ENCODE peak calls at places on chromosomes 3 and 15, in nine cellular contexts. Q is CD8-positive, alpha-beta T cell; I is choroid plexus epithelial cell; T is WERI-Rb-1; G is fibroblast of mammary gland; H is IMR-90; N is upper lobe of right lung; S is foreskin fibroblast; W is epithelial cell of esophagus. L is an unnamed sample.

GRCh38 chr3:278300-279064 is 81.9 kb downstream of the CHL1 start:
- DNase-seq in H (no peak), Q (no peak), G (no peak), W (no peak), S (no peak), N (no peak), I (no peak), T (no peak), L (no peak)

GRCh38 chr15:83472151-83472550 is 25.0 kb downstream of the SH3GL3 start:
- DNase-seq in G (no peak), Q (no peak), H (no peak), N (no peak), W (no peak), S (no peak), T (no peak), I (no peak), L (no peak)

GRCh38 chr3:42497009-42497731 is 5.3 kb upstream of the VIPR1 start:
- DNase-seq in S (peak), I (peak), N (peak), W (no peak), H (peak), G (peak), T (peak), Q (no peak), L (no peak)

GRCh38 chr3:117868766-117869165 is 1159.2 kb downstream of the TUSC7 start:
- DNase-seq in H (peak), W (no peak), Q (no peak), S (peak), N (no peak), G (peak), I (peak), T (no peak), L (no peak)

GRCh38 chr3:137148917-137149316 is 191.1 kb downstream of the IL20RB start:
- DNase-seq in I (no peak), S (no peak), W (no peak), G (no peak), N (no peak), Q (no peak), H (no peak), T (no peak), L (no peak)

GRCh38 chr3:15284121-15284889 is 48.1 kb downstream of the SH3BP5 start:
- DNase-seq in N (no peak), Q (no peak), S (peak), H (no peak), T (no peak), I (no peak), W (peak), G (no peak), L (no peak)

GRCh38 chr3:16476636-16477035 is 36.9 kb downstream of the RFTN1 start:
- DNase-seq in W (peak), I (peak), G (peak), H (peak), Q (no peak), N (no peak), S (peak), T (no peak), L (peak)

GRCh38 chr3:40215015-40215414 is 94.5 kb upstream of the EIF1B start:
- DNase-seq in W (no peak), Q (no peak), N (no peak), H (no peak), I (peak), T (no peak), G (no peak), S (no peak), L (no peak)

GRCh38 chr3:48429416-48430358 is at the start of gene PLXNB1:
- DNase-seq in H (peak), W (peak), Q (peak), I (peak), N (peak), T (peak), G (peak), S (peak), L (peak)

GRCh38 chr3:159821148-159821547 is 167.5 kb upstream of the IL12A start:
- DNase-seq in T (no peak), S (no peak), I (peak), Q (no peak), H (no peak), N (no peak), W (peak), G (no peak), L (no peak)

GRCh38 chr3:52216585-52217408 is 8.6 kb downstream of the TLR9 start:
- DNase-seq in I (peak), G (peak), Q (no peak), W (peak), T (no peak), S (peak), H (peak), N (peak), L (peak)

GRCh38 chr3:61530355-61530754 is 31.0 kb upstream of the PTPRG start:
- DNase-seq in Q (no peak), S (peak), G (peak), I (peak), T (peak), W (peak), N (no peak), H (peak), L (no peak)

GRCh38 chr15:70875001-70875782 is 17.0 kb downstream of the THAP10 start:
- DNase-seq in H (peak), N (no peak), G (peak), W (peak), Q (no peak), S (peak), I (peak), T (no peak), L (no peak)

GRCh38 chr3:184743248-184743647 is 31.4 kb upstream of the MAGEF1 start:
- DNase-seq in W (no peak), S (no peak), I (no peak), Q (no peak), N (no peak), G (no peak), T (no peak), H (no peak), L (no peak)

GRCh38 chr15:59649603-59650002 is 7.7 kb downstream of the GTF2A2 start:
- DNase-seq in G (no peak), Q (no peak), W (no peak), I (peak), T (no peak), H (peak), S (no peak), N (no peak), L (no peak)

GRCh38 chr3:34863485-34863884 is 775.8 kb upstream of the ARPP21 start:
- DNase-seq in W (no peak), H (no peak), N (no peak), I (no peak), S (peak), G (peak), Q (no peak), T (no peak), L (no peak)

GRCh38 chr3:195921334-195921771 is 13.0 kb upstream of the TNK2 start:
- DNase-seq in W (peak), Q (no peak), H (no peak), T (no peak), N (peak), G (peak), S (peak), I (no peak), L (no peak)

GRCh38 chr15:68429691-68430470 is 2.1 kb downstream of the ITGA11 start:
- DNase-seq in I (no peak), N (no peak), G (peak), S (no peak), W (no peak), T (no peak), Q (no peak), H (no peak), L (no peak)

GRCh38 chr3:72646263-72646662 is 202.0 kb downstream of the SHQ1 start:
- DNase-seq in N (no peak), G (no peak), T (no peak), I (no peak), H (no peak), W (no peak), Q (no peak), S (no peak), L (no peak)

GRCh38 chr15:33068531-33068990 is 126.0 kb downstream of the FMN1 start:
- DNase-seq in N (peak), H (no peak), I (no peak), T (no peak), Q (no peak), S (peak), G (peak), W (peak), L (no peak)

GRCh38 chr3:18716101-18716500 is 291.0 kb upstream of the SATB1 start:
- DNase-seq in G (no peak), T (no peak), S (no peak), Q (no peak), W (no peak), H (no peak), N (no peak), I (no peak), L (no peak)

GRCh38 chr3:86960551-86960950 is 30.4 kb downstream of the VGLL3 start:
- DNase-seq in S (peak), N (no peak), T (no peak), G (peak), W (no peak), Q (no peak), H (no peak), I (no peak), L (no peak)

GRCh38 chr3:72114773-72115172 is 329.8 kb upstream of the PROK2 start:
- DNase-seq in G (no peak), H (no peak), W (no peak), S (no peak), Q (no peak), I (no peak), T (no peak), N (no peak), L (no peak)

GRCh38 chr3:63960048-63960711 is 48.0 kb upstream of the SCAANT1 start:
- DNase-seq in W (peak), S (peak), Q (no peak), G (peak), H (peak), N (no peak), I (peak), T (no peak), L (no peak)

GRCh38 chr15:92391640-92392039 is 2.0 kb upstream of the ST8SIA2 start:
- DNase-seq in G (peak), Q (no peak), W (peak), H (peak), I (peak), N (no peak), T (peak), S (no peak), L (no peak)

GRCh38 chr3:118110196-118110595 is 924.5 kb downstream of the IGSF11 start:
- DNase-seq in S (no peak), N (no peak), W (peak), Q (no peak), I (no peak), G (no peak), T (no peak), H (peak), L (no peak)

GRCh38 chr3:116179091-116179490 is 266.2 kb downstream of the LSAMP start:
- DNase-seq in I (peak), N (no peak), T (no peak), H (peak), W (no peak), S (peak), Q (no peak), G (peak), L (peak)

GRCh38 chr3:75171632-75172230 is 492.4 kb upstream of the FRG2C start:
- DNase-seq in G (peak), N (no peak), T (no peak), I (peak), H (peak), Q (no peak), S (peak), W (peak), L (no peak)

DNA sequence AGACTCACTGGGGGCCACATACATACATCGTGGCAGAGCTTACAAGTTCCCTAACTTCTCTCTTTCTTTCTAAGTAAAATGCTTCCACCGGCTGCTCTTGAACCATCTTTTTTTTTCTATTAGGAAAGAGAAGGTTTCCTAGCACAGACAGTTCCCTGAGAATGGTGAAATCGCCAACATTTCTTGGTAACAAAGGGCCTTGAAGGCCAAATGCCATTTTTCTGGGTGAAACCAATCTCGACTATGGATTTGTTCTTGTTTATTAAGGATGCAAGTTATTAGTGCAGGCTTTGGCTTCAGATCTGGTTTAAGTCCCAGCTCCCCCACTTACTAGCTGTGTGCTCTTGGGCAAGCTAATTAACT is 3.0 kb downstream of the LMCD1 start:
- DNase-seq in N (no peak), H (no peak), S (no peak), Q (no peak), W (no peak), G (peak), I (no peak), T (no peak), L (no peak)
- H3K4me3 ChIP-seq in N (peak), H (no peak), S (peak), Q (no peak), W (no peak), G (peak), I (peak), T (no peak), L (peak)

GRCh38 chr15:96343529-96344072 is 13.1 kb downstream of the NR2F2 start:
- DNase-seq in S (no peak), G (no peak), W (no peak), I (peak), T (no peak), H (no peak), Q (no peak), N (no peak), L (no peak)
- H3K4me3 ChIP-seq in S (no peak), G (no peak), W (peak), I (peak), T (no peak), H (peak), Q (no peak), N (peak), L (peak)

DNA sequence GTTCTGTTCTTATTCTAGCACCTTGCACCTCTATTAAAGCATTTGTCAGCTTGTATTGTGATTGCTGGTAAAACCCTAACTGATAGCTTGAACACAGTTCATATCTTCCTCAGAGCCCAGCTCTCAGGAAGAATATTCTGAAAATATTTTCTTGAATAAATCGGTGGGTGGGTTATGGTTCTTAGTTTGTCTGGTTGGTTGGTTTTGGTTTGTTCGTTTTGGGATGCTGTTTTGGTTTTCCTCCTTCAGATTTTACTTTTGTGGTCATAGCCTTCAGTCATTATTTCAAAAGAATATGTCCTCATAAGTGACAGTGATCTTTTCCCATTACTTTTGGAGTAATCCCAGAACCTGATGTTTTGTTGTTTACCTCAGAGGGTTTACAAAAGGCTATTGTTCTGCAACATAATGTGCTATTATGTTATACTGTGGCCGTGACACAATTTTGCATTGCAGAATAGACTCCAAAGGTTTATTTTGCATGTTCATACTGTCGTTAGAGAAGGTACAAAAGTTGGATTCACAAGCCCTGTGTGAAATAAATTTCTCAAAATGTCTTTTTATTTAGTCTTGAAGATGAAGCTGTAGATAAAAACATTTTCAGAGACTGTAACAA is 2.7 kb upstream of the TMEM87A start:
- DNase-seq in T (no peak), Q (no peak), N (no peak), G (no peak), I (no peak), S (no peak), W (no peak), H (no peak), L (no peak)
- H3K4me3 ChIP-seq in T (no peak), Q (no peak), N (peak), G (peak), I (no peak), S (peak), W (peak), H (no peak), L (no peak)

GRCh38 chr3:98734311-98734710 is 28.8 kb upstream of the ST3GAL6 start:
- DNase-seq in S (peak), H (no peak), I (peak), Q (no peak), G (no peak), N (no peak), W (no peak), T (no peak), L (no peak)

GRCh38 chr3:98732239-98733054 is 30.7 kb upstream of the ST3GAL6 start:
- DNase-seq in S (peak), W (peak), H (no peak), T (peak), G (no peak), I (peak), Q (no peak), N (peak), L (no peak)

GRCh38 chr3:98733055-98733777 is 29.9 kb upstream of the ST3GAL6 start:
- DNase-seq in W (peak), H (no peak), N (peak), S (peak), G (no peak), T (peak), I (peak), Q (no peak), L (no peak)

GRCh38 chr3:98734737-98735136 is 28.4 kb upstream of the ST3GAL6 start:
- DNase-seq in T (no peak), G (no peak), Q (no peak), N (no peak), S (peak), W (no peak), I (no peak), H (no peak), L (no peak)

GRCh38 chr3:98733778-98734281 is 29.3 kb upstream of the ST3GAL6 start:
- DNase-seq in Q (no peak), N (no peak), G (no peak), T (no peak), I (peak), H (no peak), S (peak), W (peak), L (no peak)
- H3K4me3 ChIP-seq in Q (peak), N (peak), G (peak), T (no peak), I (peak), H (peak), S (peak), W (peak), L (peak)

DNA sequence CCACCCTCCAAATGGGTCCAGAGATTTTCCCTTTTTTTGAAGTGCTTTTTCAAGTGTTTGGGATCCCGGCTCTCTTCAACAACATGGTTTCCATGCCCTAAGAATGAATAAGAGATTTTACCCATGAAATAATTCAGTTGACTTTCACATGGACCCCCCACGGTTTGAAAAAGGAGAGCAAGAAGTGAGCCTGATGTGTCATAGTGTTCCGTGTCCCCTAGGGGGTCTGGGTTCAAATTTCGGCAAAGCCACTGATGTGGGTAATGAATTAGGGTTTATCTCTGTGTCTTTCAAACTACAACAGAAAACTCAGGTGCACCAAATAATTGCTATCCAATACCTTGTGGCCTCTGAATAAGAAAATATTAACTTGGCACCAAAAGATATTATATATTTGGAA is 2.9 kb downstream of the BOC start:
- DNase-seq in H (no peak), G (peak), T (no peak), I (no peak), Q (no peak), S (no peak), N (no peak), W (no peak), L (no peak)
- H3K4me3 ChIP-seq in H (no peak), G (no peak), T (no peak), I (no peak), Q (no peak), S (peak), N (no peak), W (no peak), L (no peak)

DNA sequence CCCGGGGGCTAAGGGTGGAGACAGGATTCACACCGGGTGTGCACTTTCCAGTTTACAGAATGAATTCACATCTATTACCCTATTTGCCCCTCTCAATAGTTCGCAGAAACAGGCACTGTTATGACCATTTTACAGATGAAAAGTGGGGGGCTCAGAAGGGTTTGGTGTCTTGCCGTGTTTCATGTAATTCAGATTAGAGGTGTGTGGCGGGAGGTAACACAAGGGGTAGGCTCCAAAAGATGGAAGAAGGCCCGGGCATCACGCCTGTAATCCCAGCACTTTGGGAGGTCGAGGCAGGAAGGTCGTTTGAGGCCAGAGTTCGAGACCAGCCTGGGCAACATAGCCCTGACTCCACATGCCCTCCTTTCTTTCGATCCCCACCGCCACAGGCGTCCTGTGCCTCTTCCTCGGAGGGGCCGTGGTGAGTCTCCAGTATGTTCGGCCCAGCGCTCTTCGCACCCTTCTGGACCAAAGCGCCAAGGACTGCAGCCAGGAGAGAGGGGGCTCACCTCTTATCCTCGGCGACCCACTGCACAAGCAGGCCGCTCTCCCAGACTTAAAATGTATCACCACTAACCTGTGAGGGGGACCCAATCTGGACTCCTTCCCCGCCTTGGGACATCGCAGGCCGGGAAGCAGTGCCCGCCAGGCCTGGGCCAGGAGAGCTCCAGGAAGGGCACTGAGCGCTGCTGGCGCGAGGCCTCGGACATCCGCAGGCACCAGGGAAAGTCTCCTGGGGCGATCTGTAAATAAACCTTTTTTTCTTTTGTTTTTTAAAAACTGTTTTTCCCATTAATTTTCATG is 3.4 kb downstream of the DUOXA2 start:
- DNase-seq in H (no peak), Q (no peak), S (no peak), I (no peak), N (peak), T (no peak), G (no peak), W (no peak), L (no peak)
- H3K4me3 ChIP-seq in H (no peak), Q (peak), S (no peak), I (no peak), N (peak), T (no peak), G (no peak), W (no peak), L (peak)

L was measured in skeletal muscle cell.